ENCODE peak calls at places on chromosomes 12 and 14, in eight cellular contexts. One of them, this sample, is unnamed.

GRCh38 chr12:51846209-51846779 is 2.2 kb downstream of the FIGNL2 start:
- DNase-seq in EL: no peak
- DNase-seq in stimulated activated CD4-positive, alpha-beta T cell treated with anti-CD3 and anti-CD28 coated beads, Interleukin-1b, Interleukin-23, amount 100 ng/mL, for 1 hour: no peak
- DNase-seq in iPS-NIHi11: no peak
- DNase-seq in AG09309: no peak
- DNase-seq in adrenal gland: no peak
- DNase-seq in NCI-H2081: no peak
- DNase-seq in NCI-H1105: no peak
- DNase-seq in this sample: no peak

GRCh38 chr14:44291516-44291915 is 215.6 kb downstream of the FSCB start:
- DNase-seq in EL: no peak
- DNase-seq in stimulated activated CD4-positive, alpha-beta T cell treated with anti-CD3 and anti-CD28 coated beads, Interleukin-1b, Interleukin-23, amount 100 ng/mL, for 1 hour: no peak
- DNase-seq in iPS-NIHi11: no peak
- DNase-seq in AG09309: no peak
- DNase-seq in adrenal gland: no peak
- DNase-seq in NCI-H2081: no peak
- DNase-seq in NCI-H1105: no peak
- DNase-seq in this sample: no peak

GRCh38 chr12:53966385-53967133 is 6.4 kb upstream of the HOXC11 start:
- DNase-seq in EL: peak; percentile 54
- DNase-seq in stimulated activated CD4-positive, alpha-beta T cell treated with anti-CD3 and anti-CD28 coated beads, Interleukin-1b, Interleukin-23, amount 100 ng/mL, for 1 hour: no peak
- DNase-seq in iPS-NIHi11: no peak
- DNase-seq in AG09309: no peak
- DNase-seq in adrenal gland: no peak
- DNase-seq in NCI-H2081: no peak
- DNase-seq in NCI-H1105: no peak
- DNase-seq in this sample: no peak

GRCh38 chr12:131055093-131055465 is 101.4 kb downstream of the ADGRD1 start:
- DNase-seq in EL: no peak
- DNase-seq in stimulated activated CD4-positive, alpha-beta T cell treated with anti-CD3 and anti-CD28 coated beads, Interleukin-1b, Interleukin-23, amount 100 ng/mL, for 1 hour: no peak
- DNase-seq in iPS-NIHi11: no peak
- DNase-seq in AG09309: no peak
- DNase-seq in adrenal gland: no peak
- DNase-seq in NCI-H2081: no peak
- DNase-seq in NCI-H1105: no peak
- DNase-seq in this sample: no peak

GRCh38 chr12:109443794-109444193 is 33.3 kb downstream of the KCTD10 start:
- DNase-seq in EL: no peak
- DNase-seq in stimulated activated CD4-positive, alpha-beta T cell treated with anti-CD3 and anti-CD28 coated beads, Interleukin-1b, Interleukin-23, amount 100 ng/mL, for 1 hour: no peak
- DNase-seq in iPS-NIHi11: no peak
- DNase-seq in AG09309: no peak
- DNase-seq in adrenal gland: no peak
- DNase-seq in NCI-H2081: no peak
- DNase-seq in NCI-H1105: peak; percentile 7
- DNase-seq in this sample: no peak

GRCh38 chr12:22648668-22649067 is 23.7 kb downstream of the ETNK1 start:
- DNase-seq in EL: no peak
- DNase-seq in stimulated activated CD4-positive, alpha-beta T cell treated with anti-CD3 and anti-CD28 coated beads, Interleukin-1b, Interleukin-23, amount 100 ng/mL, for 1 hour: no peak
- DNase-seq in iPS-NIHi11: no peak
- DNase-seq in AG09309: no peak
- DNase-seq in adrenal gland: no peak
- DNase-seq in NCI-H2081: no peak
- DNase-seq in NCI-H1105: no peak
- DNase-seq in this sample: no peak

GRCh38 chr14:73833530-73834257 is 17.9 kb upstream of the PTGR2 start:
- DNase-seq in EL: peak; percentile 78
- DNase-seq in stimulated activated CD4-positive, alpha-beta T cell treated with anti-CD3 and anti-CD28 coated beads, Interleukin-1b, Interleukin-23, amount 100 ng/mL, for 1 hour: no peak
- DNase-seq in iPS-NIHi11: peak; percentile 41
- DNase-seq in AG09309: no peak
- DNase-seq in adrenal gland: no peak
- DNase-seq in NCI-H2081: no peak
- DNase-seq in NCI-H1105: no peak
- DNase-seq in this sample: no peak

GRCh38 chr12:57242329-57242690 is 8.7 kb downstream of the STAC3 start:
- DNase-seq in EL: no peak
- DNase-seq in stimulated activated CD4-positive, alpha-beta T cell treated with anti-CD3 and anti-CD28 coated beads, Interleukin-1b, Interleukin-23, amount 100 ng/mL, for 1 hour: no peak
- DNase-seq in iPS-NIHi11: no peak
- DNase-seq in AG09309: no peak
- DNase-seq in adrenal gland: no peak
- DNase-seq in NCI-H2081: peak; percentile 68
- DNase-seq in NCI-H1105: peak; percentile 35
- DNase-seq in this sample: no peak

GRCh38 chr12:31203261-31203660 is 122.7 kb downstream of the SINHCAF start:
- DNase-seq in EL: no peak
- DNase-seq in stimulated activated CD4-positive, alpha-beta T cell treated with anti-CD3 and anti-CD28 coated beads, Interleukin-1b, Interleukin-23, amount 100 ng/mL, for 1 hour: no peak
- DNase-seq in iPS-NIHi11: no peak
- DNase-seq in AG09309: no peak
- DNase-seq in adrenal gland: no peak
- DNase-seq in NCI-H2081: no peak
- DNase-seq in NCI-H1105: no peak
- DNase-seq in this sample: no peak